ENCODE peak calls at places on chromosomes 7 and 10, in five cellular contexts. T, E, A, L and B are unnamed samples.
A peak's percentile ranks its signal among the peaks of the same experiment; 100 is the strongest.

GRCh38 chr7:51366930-51367613 is 50.5 kb upstream of the COBL start:
- DNase-seq in T (peak; percentile 54), E (no peak), A (no peak), L (no peak), B (no peak)

GRCh38 chr7:130415019-130415418 is 25.8 kb downstream of the CEP41 start:
- DNase-seq in T (no peak), E (no peak), A (no peak), L (no peak), B (no peak)

GRCh38 chr7:156684251-156684650 is 43.7 kb downstream of the RNF32 start:
- DNase-seq in T (no peak), E (no peak), A (no peak), L (no peak), B (no peak)

GRCh38 chr7:50285259-50285658 is 19.3 kb upstream of the IKZF1 start:
- DNase-seq in T (no peak), E (no peak), A (no peak), L (no peak), B (no peak)

GRCh38 chr7:1693991-1694524 is 24.0 kb downstream of the ELFN1 start:
- DNase-seq in T (peak; percentile 79), E (no peak), A (peak; percentile 54), L (no peak), B (no peak)

GRCh38 chr7:109259151-109259550 is 689.5 kb downstream of the DNAJB9 start:
- DNase-seq in T (no peak), E (no peak), A (no peak), L (no peak), B (no peak)

GRCh38 chr7:71414490-71414889 is 282.5 kb downstream of the GALNT17 start:
- DNase-seq in T (peak; percentile 8), E (no peak), A (peak; percentile 64), L (no peak), B (no peak)

GRCh38 chr10:92153-92552 is 43.1 kb upstream of the TUBB8 start:
- DNase-seq in T (no peak), E (no peak), A (no peak), L (no peak), B (no peak)

GRCh38 chr7:34838329-34838728 is 180.3 kb downstream of the NPSR1 start:
- DNase-seq in T (peak; percentile 18), E (no peak), A (no peak), L (no peak), B (no peak)

GRCh38 chr7:30276203-30276900 is 8.0 kb upstream of the ZNRF2 start:
- DNase-seq in T (peak; percentile 85), E (peak; percentile 36), A (no peak), L (peak; percentile 40), B (peak; percentile 55)

GRCh38 chr7:108143658-108144420 is 13.7 kb upstream of the LAMB4 start:
- DNase-seq in T (no peak), E (no peak), A (no peak), L (no peak), B (no peak)

GRCh38 chr7:80722596-80723141 is 84.2 kb downstream of the CD36 start:
- DNase-seq in T (peak; percentile 99), E (no peak), A (peak; percentile 87), L (no peak), B (no peak)

GRCh38 chr7:105003875-105004510 is 10.0 kb upstream of the KMT2E start:
- DNase-seq in T (no peak), E (no peak), A (no peak), L (no peak), B (no peak)

GRCh38 chr7:149819141-149819960 is 18.8 kb upstream of the ZNF862 start:
- DNase-seq in T (no peak), E (no peak), A (no peak), L (no peak), B (no peak)

GRCh38 chr10:11086177-11086576 is 68.5 kb downstream of the CELF2 start:
- DNase-seq in T (no peak), E (no peak), A (no peak), L (no peak), B (no peak)

GRCh38 chr10:69088801-69089501 is 1.0 kb downstream of the SRGN start:
- DNase-seq in T (peak; percentile 80), E (peak; percentile 48), A (no peak), L (peak; percentile 34), B (peak; percentile 78)

GRCh38 chr10:7410306-7410799 is 481 bp downstream of the SFMBT2 start:
- DNase-seq in T (no peak), E (peak; percentile 7), A (no peak), L (peak; percentile 52), B (peak; percentile 36)

GRCh38 chr7:125057974-125058373 is 128.3 kb upstream of the POT1 start:
- DNase-seq in T (no peak), E (no peak), A (no peak), L (no peak), B (no peak)

GRCh38 chr10:44925224-44925623 is 14.1 kb downstream of the TMEM72 start:
- DNase-seq in T (peak; percentile 45), E (no peak), A (peak; percentile 54), L (no peak), B (no peak)